ENCODE peak calls at places on chromosomes 5 and 9, in nine cellular contexts. R is GM04503; N is activated T-helper 1 cell treated with anti-CD3 and anti-CD28 coated beads, Interleukin-2, amount 50 U/mL, for 16 hours; O is NB4; C is head of caudate nucleus; I is HuH-7; X is effector memory CD4-positive, alpha-beta T cell; J is left colon; E is PC-3. F is an unnamed sample.

GRCh38 chr9:130531670-130532069 is 47.7 kb upstream of the FUBP3 start:
- DNase-seq in E (no peak), C (no peak), X (no peak), O (no peak), N (no peak), J (no peak), I (no peak), R (no peak), F (no peak)

GRCh38 chr9:108184941-108185340 is 670.8 kb downstream of the ACTL7B start:
- DNase-seq in O (no peak), X (no peak), E (peak), J (peak), I (no peak), C (no peak), R (no peak), N (no peak), F (no peak)

GRCh38 chr5:129398279-129398678 is 61.8 kb upstream of the ADAMTS19 start:
- DNase-seq in E (no peak), X (no peak), N (no peak), R (no peak), O (no peak), I (no peak), J (no peak), C (no peak), F (no peak)

GRCh38 chr5:17415282-17415681 is 82.7 kb upstream of the TAF11L2 start:
- DNase-seq in E (no peak), I (no peak), O (no peak), N (no peak), R (no peak), X (no peak), J (no peak), C (no peak), F (no peak)

GRCh38 chr9:97900738-97901565 is 21.3 kb downstream of the TRMO start:
- DNase-seq in N (no peak), X (no peak), J (no peak), O (peak), I (peak), C (peak), E (peak), R (no peak), F (peak)

GRCh38 chr9:35679091-35679490 is 5.4 kb downstream of the CA9 start:
- DNase-seq in R (no peak), J (no peak), I (no peak), N (no peak), O (no peak), C (no peak), X (no peak), E (no peak), F (no peak)

GRCh38 chr5:43635374-43635773 is 32.4 kb downstream of the NNT start:
- DNase-seq in R (no peak), E (no peak), X (no peak), I (no peak), C (no peak), J (no peak), O (no peak), N (no peak), F (no peak)

GRCh38 chr5:15249152-15249551 is 250.8 kb upstream of the FBXL7 start:
- DNase-seq in X (no peak), R (peak), O (peak), I (no peak), E (peak), N (no peak), J (no peak), C (no peak), F (peak)

GRCh38 chr5:140041492-140042421 is 1.3 kb downstream of the NRG2 start:
- DNase-seq in I (no peak), C (peak), N (no peak), O (no peak), X (no peak), J (peak), R (no peak), E (peak), F (no peak)

GRCh38 chr9:133696036-133696435 is 42.1 kb downstream of the SARDH start:
- DNase-seq in R (no peak), N (no peak), O (no peak), E (no peak), C (no peak), J (no peak), I (no peak), X (no peak), F (no peak)

F was measured in KBM-7.